ENCODE peak calls at places on chromosomes 11 and 22, in nine cellular contexts. P is T follicular helper cell; V is AG08395; U is stimulated activated CD4-positive, alpha-beta T cell treated with anti-CD3 and anti-CD28 coated beads, Interleukin-15, amount 100 ng/mL, for 24 hours; F is adipocyte; T is ELR; S is HepG2; X is dermis microvascular lymphatic vessel endothelial cell; D is endothelial cell. Q is an unnamed sample.

GRCh38 chr22:39209756-39210155 is 35.0 kb downstream of the PDGFB start:
- DNase-seq in D (no peak), S (no peak), T (no peak), P (no peak), U (no peak), F (no peak), V (no peak), X (no peak), Q (peak; percentile 21)

GRCh38 chr11:6611092-6612007 is 666 bp downstream of the TAF10 start:
- DNase-seq in S (no peak), F (peak; percentile 53), D (no peak), V (no peak), U (peak; percentile 38), T (peak; percentile 36), P (peak; percentile 20), X (peak; percentile 41), Q (no peak)

GRCh38 chr11:11395126-11395525 is 42.1 kb upstream of the CSNK2A3 start:
- DNase-seq in T (no peak), S (no peak), U (no peak), V (no peak), D (no peak), F (no peak), X (no peak), P (no peak), Q (no peak)

GRCh38 chr11:11149671-11150459 is 203.2 kb downstream of the CSNK2A3 start:
- DNase-seq in P (peak; percentile 50), V (no peak), F (no peak), D (no peak), T (no peak), X (no peak), U (no peak), S (no peak), Q (no peak)

GRCh38 chr11:72520815-72521214 is 86.5 kb upstream of the CLPB start:
- DNase-seq in V (no peak), F (no peak), D (no peak), X (no peak), U (no peak), T (no peak), P (no peak), S (no peak), Q (no peak)

GRCh38 chr11:78812513-78813293 is 238.0 kb upstream of the NARS2 start:
- DNase-seq in F (no peak), U (no peak), X (no peak), V (no peak), S (no peak), T (no peak), D (no peak), P (no peak), Q (no peak)

GRCh38 chr22:17368727-17369552 is at the start of gene CECR2:
- DNase-seq in X (peak; percentile 14), P (no peak), V (no peak), T (no peak), F (peak; percentile 1), U (peak; percentile 8), D (peak; percentile 74), S (no peak), Q (peak; percentile 36)

GRCh38 chr11:17798253-17798652 is 63.7 kb downstream of the KCNC1 start:
- DNase-seq in X (no peak), P (no peak), D (no peak), V (no peak), S (no peak), U (no peak), T (no peak), F (no peak), Q (no peak)

GRCh38 chr22:30201970-30202369 is 44.6 kb downstream of the LIF start:
- DNase-seq in U (no peak), T (peak; percentile 72), X (no peak), S (no peak), P (no peak), F (peak; percentile 63), V (no peak), D (no peak), Q (no peak)

GRCh38 chr11:9565822-9566560 is 7.5 kb upstream of the WEE1 start:
- DNase-seq in P (no peak), X (peak; percentile 100), D (no peak), U (peak; percentile 72), F (peak; percentile 98), V (peak; percentile 94), S (peak; percentile 99), T (peak; percentile 100), Q (peak; percentile 91)

GRCh38 chr11:548700-549603 is 11.6 kb downstream of the LMNTD2 start:
- DNase-seq in X (no peak), P (no peak), V (no peak), T (peak; percentile 34), U (no peak), F (no peak), D (no peak), S (no peak), Q (no peak)

GRCh38 chr11:1238767-1239595 is 16.1 kb downstream of the MUC5B start:
- DNase-seq in X (no peak), F (no peak), S (peak; percentile 22), T (no peak), D (peak; percentile 52), U (no peak), V (no peak), P (no peak), Q (peak; percentile 87)

GRCh38 chr11:1396375-1396841 is 6.7 kb downstream of the BRSK2 start:
- DNase-seq in U (no peak), D (no peak), V (no peak), X (no peak), F (no peak), P (no peak), S (no peak), T (no peak), Q (no peak)

GRCh38 chr22:42805998-42806481 is 51.0 kb downstream of the ARFGAP3 start:
- DNase-seq in U (no peak), S (no peak), X (peak; percentile 52), D (no peak), F (no peak), T (no peak), V (peak; percentile 49), P (no peak), Q (no peak)

GRCh38 chr22:33519140-33519973 is 400.9 kb downstream of the LARGE1 start:
- DNase-seq in P (no peak), X (peak; percentile 22), S (peak; percentile 73), U (peak; percentile 5), F (peak; percentile 77), D (peak; percentile 46), V (peak; percentile 77), T (no peak), Q (peak; percentile 42)

GRCh38 chr11:117830674-117831351 is 6.3 kb upstream of the FXYD2 start:
- DNase-seq in V (no peak), S (no peak), P (no peak), F (no peak), D (no peak), U (no peak), T (no peak), X (no peak), Q (peak; percentile 37)

GRCh38 chr11:46420513-46420912 is 28.9 kb upstream of the CHRM4 start:
- DNase-seq in U (no peak), V (no peak), T (no peak), S (no peak), F (no peak), X (no peak), P (no peak), D (no peak), Q (no peak)

GRCh38 chr11:78313181-78313788 is 104.3 kb downstream of the GAB2 start:
- DNase-seq in V (peak; percentile 84), F (peak; percentile 65), P (no peak), D (no peak), S (peak; percentile 36), X (peak; percentile 77), T (peak; percentile 54), U (no peak), Q (no peak)

GRCh38 chr11:8685820-8686219 is 3.2 kb downstream of the RPL27A start:
- DNase-seq in X (no peak), D (no peak), F (no peak), V (no peak), S (no peak), P (no peak), U (no peak), T (no peak), Q (no peak)

GRCh38 chr11:12995211-12995610 is 13.9 kb upstream of the RASSF10 start:
- DNase-seq in S (no peak), X (no peak), P (no peak), V (peak; percentile 30), D (no peak), T (no peak), F (peak; percentile 35), U (no peak), Q (no peak)